ENCODE peak calls at places on chromosome 4, in ten cellular contexts. O is pancreas, W is K562, T is right cardiac atrium, A is heart left ventricle, N is kidney, G is Peyer's patch, E is fibroblast of lung, D is neuronal stem cell, S is IMR-90. F is an unnamed sample.

GRCh38 chr4:138275946-138276621 is 33.9 kb upstream of the SLC7A11 start:
- DNase-seq in E (peak; percentile 68), G (no peak), A (no peak), D (no peak), W (no peak), N (no peak), T (no peak), O (no peak), S (peak; percentile 91), F (no peak)

GRCh38 chr4:1410491-1411325 is 4.5 kb upstream of the NKX1-1 start:
- DNase-seq in N (peak; percentile 71), S (peak; percentile 16), W (peak; percentile 87), A (peak; percentile 63), G (peak; percentile 50), D (peak; percentile 93), T (peak; percentile 57), E (peak; percentile 35), O (no peak), F (no peak)

GRCh38 chr4:85142451-85142850 is 176.0 kb upstream of the WDFY3 start:
- DNase-seq in G (no peak), E (no peak), S (no peak), N (no peak), O (no peak), D (no peak), A (no peak), W (no peak), T (no peak), F (no peak)

GRCh38 chr4:142559986-142560385 is 286.1 kb downstream of the INPP4B start:
- DNase-seq in D (no peak), N (no peak), T (no peak), O (no peak), S (no peak), E (no peak), G (no peak), W (no peak), A (no peak), F (no peak)

GRCh38 chr4:25890653-25891485 is 23.2 kb upstream of the SMIM20 start:
- DNase-seq in W (no peak), T (no peak), O (no peak), G (no peak), N (no peak), S (no peak), A (no peak), D (peak; percentile 48), E (no peak), F (no peak)

GRCh38 chr4:10733486-10733885 is 48.9 kb upstream of the CLNK start:
- DNase-seq in O (no peak), G (no peak), A (no peak), E (no peak), S (no peak), T (no peak), W (no peak), D (no peak), N (no peak), F (no peak)

GRCh38 chr4:48909697-48910096 is 3.1 kb upstream of the OCIAD2 start:
- DNase-seq in N (peak; percentile 80), T (no peak), E (peak; percentile 95), S (peak; percentile 99), G (no peak), W (peak; percentile 28), O (no peak), A (no peak), D (peak; percentile 20), F (peak; percentile 22)

GRCh38 chr4:175339100-175339707 is 421.0 kb downstream of the ADAM29 start:
- DNase-seq in S (peak; percentile 80), D (no peak), A (no peak), T (no peak), W (no peak), O (no peak), G (no peak), E (peak; percentile 27), N (no peak), F (no peak)

GRCh38 chr4:132108784-132109183 is 1040.3 kb upstream of the PCDH10 start:
- DNase-seq in N (no peak), O (no peak), D (no peak), T (no peak), S (peak; percentile 79), E (peak; percentile 70), A (no peak), G (no peak), W (no peak), F (no peak)

GRCh38 chr4:66929748-66930147 is 615.6 kb downstream of the CENPC start:
- DNase-seq in A (no peak), E (no peak), N (no peak), D (no peak), T (no peak), G (no peak), O (no peak), S (no peak), W (no peak), F (no peak)

GRCh38 chr4:158768577-158769174 is at the start of gene FNIP2:
- DNase-seq in E (peak; percentile 70), W (peak; percentile 93), G (peak; percentile 88), D (peak; percentile 64), O (peak; percentile 84), N (peak; percentile 94), T (peak; percentile 86), S (peak; percentile 72), A (peak; percentile 90), F (peak; percentile 86)

DNA sequence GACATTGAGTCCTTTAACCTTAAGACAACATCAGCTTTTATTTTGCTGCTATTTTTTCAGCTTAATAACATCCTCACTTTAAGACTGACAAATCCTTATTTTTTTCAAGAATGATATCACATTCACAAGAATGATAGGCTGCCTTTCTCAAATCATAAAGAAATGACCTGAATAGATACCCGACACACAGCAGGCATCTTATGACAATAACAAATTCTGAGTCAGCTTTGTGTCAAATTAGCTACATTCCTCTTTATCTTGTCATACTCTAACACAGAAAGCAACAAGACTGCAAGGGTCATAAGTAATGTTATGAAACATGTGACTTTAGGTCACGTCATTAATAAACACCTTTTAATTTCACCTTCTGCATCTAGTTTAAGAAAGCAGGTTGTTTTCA is 2387.6 kb downstream of the PCDH7 start:
- DNase-seq in N (no peak), T (no peak), S (no peak), G (no peak), O (no peak), E (no peak), A (no peak), D (no peak), W (no peak), F (no peak)
- H3K27ac ChIP-seq in N (no peak overlapping the region), T (no peak overlapping the region), S (no peak overlapping the region), G (no peak overlapping the region), O (no peak overlapping the region), E (no peak overlapping the region), A (no peak overlapping the region), D (no peak overlapping the region), W (no peak overlapping the region), F (no peak overlapping the region)

DNA sequence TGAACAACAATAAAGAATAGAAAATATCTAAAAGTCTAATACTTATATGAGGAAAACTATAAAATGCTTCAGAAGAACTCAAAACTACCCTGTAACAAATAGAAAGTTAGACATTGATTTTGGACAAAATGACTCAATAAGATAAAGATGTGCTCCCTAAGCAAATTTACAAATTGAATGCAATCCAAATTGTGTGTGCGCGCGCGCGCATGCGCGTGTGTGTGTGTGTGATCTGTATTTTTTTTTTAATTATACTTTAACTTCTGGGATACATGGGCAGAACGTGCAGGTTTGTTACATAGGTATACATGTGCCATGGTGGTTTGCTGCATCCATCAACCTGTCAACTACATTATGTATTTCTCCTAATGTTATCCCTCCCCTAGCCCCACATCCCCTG is 320.8 kb upstream of the INTU start:
- DNase-seq in A (no peak), N (no peak), W (no peak), T (no peak), S (no peak), G (no peak), E (no peak), D (no peak), O (no peak), F (no peak)
- H3K9me3 ChIP-seq in A (no peaks in the 10 kb centered on the region), N (no peaks in the 10 kb centered on the region), W (no peaks in the 10 kb centered on the region), T (no peaks in the 10 kb centered on the region), S (no peaks in the 10 kb centered on the region), G (no peaks in the 10 kb centered on the region), E (no peaks in the 10 kb centered on the region), D (no peaks in the 10 kb centered on the region), O (no peaks in the 10 kb centered on the region), F (peaks cover 22% of the 10 kb centered on the region)

GRCh38 chr4:8439914-8440490 is 521 bp downstream of the ACOX3 start:
- DNase-seq in W (peak; percentile 24), N (no peak), S (no peak), G (no peak), A (no peak), D (no peak), T (no peak), O (no peak), E (no peak), F (peak; percentile 26)

GRCh38 chr4:8443801-8444200 is 3.2 kb downstream of the TRMT44 start:
- DNase-seq in S (no peak), O (no peak), G (no peak), A (no peak), W (no peak), E (no peak), T (no peak), D (no peak), N (no peak), F (no peak)

GRCh38 chr4:8441499-8442091 is 1.0 kb downstream of the TRMT44 start:
- DNase-seq in A (no peak), N (no peak), G (no peak), E (no peak), W (no peak), T (no peak), O (no peak), D (no peak), S (no peak), F (no peak)

GRCh38 chr4:8440491-8441311 is at the start of the genes ACOX3 and TRMT44:
- DNase-seq in D (peak; percentile 93), E (peak; percentile 89), A (peak; percentile 92), O (peak; percentile 87), G (peak; percentile 98), T (peak; percentile 87), W (peak; percentile 90), S (peak; percentile 88), N (peak; percentile 96), F (peak; percentile 95)

DNA sequence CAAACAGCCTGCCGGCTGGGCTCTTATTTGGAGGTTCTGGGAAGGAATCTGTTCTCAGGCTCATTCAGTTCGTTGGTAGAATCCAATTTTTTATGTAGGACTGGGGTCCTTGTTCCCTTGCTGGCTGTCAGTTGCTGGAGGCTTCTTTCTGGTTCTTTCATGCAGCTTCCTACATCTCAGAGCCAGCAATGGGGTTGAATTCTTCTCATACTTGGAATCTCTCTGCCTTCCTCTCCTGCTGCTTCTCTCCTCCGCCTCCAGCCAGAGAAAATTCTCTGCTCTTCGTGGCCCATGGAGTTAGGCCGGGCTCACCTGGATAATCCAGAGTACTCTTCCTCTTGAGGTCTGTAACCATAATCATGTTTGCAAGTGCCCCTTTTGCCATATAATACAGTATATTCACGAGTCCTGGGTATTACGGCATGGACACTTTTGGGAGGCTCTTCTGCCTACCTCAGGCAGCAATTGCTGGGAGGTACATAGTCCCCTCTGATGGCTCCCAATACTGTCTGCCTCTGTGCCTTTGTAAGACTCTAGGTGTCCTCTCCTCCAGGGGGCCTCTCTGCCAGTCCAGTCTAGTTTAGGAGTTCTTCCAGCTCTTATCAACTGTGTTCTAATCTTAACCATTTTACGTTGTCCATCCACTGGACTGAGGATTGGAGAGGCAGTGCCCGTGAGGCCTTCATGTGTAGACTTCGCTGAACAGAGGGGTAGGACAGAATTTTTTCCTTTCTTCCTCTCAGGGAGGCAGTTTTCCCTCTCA is 2.2 kb downstream of the TRMT44 start:
- DNase-seq in S (no peak), D (no peak), A (no peak), G (no peak), O (no peak), W (no peak), E (no peak), N (no peak), T (no peak), F (no peak)
- H3K27ac ChIP-seq in S (no peak overlapping the region), D (no peak overlapping the region), A (no peak overlapping the region), G (no peak overlapping the region), O (no peak overlapping the region), W (no peak overlapping the region), E (no peak overlapping the region), N (no peak overlapping the region), T (no peak overlapping the region), F (no peak overlapping the region)

GRCh38 chr4:33187035-33187434 is 2466.9 kb downstream of the PCDH7 start:
- DNase-seq in E (no peak), N (no peak), W (no peak), A (no peak), D (no peak), S (no peak), G (no peak), T (no peak), O (no peak), F (no peak)
- H3K9me3 ChIP-seq in E (no peaks in the 10 kb centered on the region), N (peaks cover 2% of the 10 kb centered on the region), W (no peaks in the 10 kb centered on the region), A (no peaks in the 10 kb centered on the region), D (peaks cover 7% of the 10 kb centered on the region), S (peaks cover 13% of the 10 kb centered on the region), G (no peaks in the 10 kb centered on the region), T (no peaks in the 10 kb centered on the region), O (no peaks in the 10 kb centered on the region), F (no peaks in the 10 kb centered on the region)

F was measured in transverse colon.